ENCODE peak calls at places on chromosomes 16 and 17, in nine cellular contexts. M, W, O, Z, D, A, Y, C and F are unnamed samples.

GRCh38 chr17:19549746-19550623 is 16.3 kb downstream of the SLC47A1 start:
- DNase-seq in M (no peak), W (no peak), O (no peak), Z (no peak), D (no peak), A (no peak), Y (no peak), C (no peak), F (no peak)

GRCh38 chr16:76784530-76784929 is 406.5 kb upstream of the MON1B start:
- DNase-seq in M (no peak), W (no peak), O (no peak), Z (no peak), D (no peak), A (no peak), Y (no peak), C (no peak), F (no peak)

GRCh38 chr16:19438739-19439138 is 21.1 kb downstream of the TMC5 start:
- DNase-seq in M (no peak), W (no peak), O (no peak), Z (no peak), D (no peak), A (no peak), Y (no peak), C (no peak), F (no peak)

GRCh38 chr16:73713817-73714495 is 582.7 kb upstream of the PSMD7 start:
- DNase-seq in M (no peak), W (peak; percentile 53), O (no peak), Z (peak; percentile 6), D (peak; percentile 52), A (no peak), Y (no peak), C (peak; percentile 55), F (no peak)

GRCh38 chr17:20246692-20247091 is 220.6 kb downstream of the LGALS9B start:
- DNase-seq in M (no peak), W (no peak), O (no peak), Z (no peak), D (no peak), A (no peak), Y (no peak), C (no peak), F (no peak)

GRCh38 chr17:73325527-73325842 is 13.7 kb upstream of the CDC42EP4 start:
- DNase-seq in M (peak; percentile 82), W (peak; percentile 76), O (no peak), Z (no peak), D (no peak), A (no peak), Y (no peak), C (no peak), F (no peak)

GRCh38 chr16:3734758-3735221 is 17.5 kb upstream of the TRAP1 start:
- DNase-seq in M (no peak), W (no peak), O (no peak), Z (no peak), D (no peak), A (peak; percentile 49), Y (no peak), C (no peak), F (no peak)

GRCh38 chr17:65183736-65184135 is 46.6 kb downstream of the RGS9 start:
- DNase-seq in M (no peak), W (no peak), O (no peak), Z (no peak), D (peak; percentile 40), A (no peak), Y (no peak), C (no peak), F (no peak)

GRCh38 chr17:327296-327695 is 25.3 kb downstream of the RPH3AL start:
- DNase-seq in M (no peak), W (no peak), O (peak; percentile 24), Z (no peak), D (no peak), A (peak; percentile 23), Y (no peak), C (no peak), F (no peak)

GRCh38 chr16:49596699-49597291 is 223.2 kb downstream of the C16orf78 start:
- DNase-seq in M (no peak), W (no peak), O (no peak), Z (no peak), D (no peak), A (no peak), Y (no peak), C (no peak), F (no peak)

GRCh38 chr17:7972131-7972785 is 30.2 kb upstream of the GUCY2D start:
- DNase-seq in M (no peak), W (no peak), O (no peak), Z (no peak), D (no peak), A (no peak), Y (no peak), C (no peak), F (no peak)

GRCh38 chr17:60153606-60154355 is 4.0 kb downstream of the CA4 start:
- DNase-seq in M (no peak), W (no peak), O (no peak), Z (no peak), D (no peak), A (no peak), Y (no peak), C (no peak), F (no peak)

GRCh38 chr16:89043636-89044393 is 49.8 kb upstream of the ACSF3 start:
- DNase-seq in M (no peak), W (no peak), O (no peak), Z (no peak), D (no peak), A (no peak), Y (no peak), C (no peak), F (no peak)
- H3K4me3 ChIP-seq in M (no peak overlapping the region), W (no peak overlapping the region), O (no peak overlapping the region), Z (no peak overlapping the region), D (no peak overlapping the region), A (no peak overlapping the region), Y (no peak overlapping the region), C (no peak overlapping the region), F (no peak overlapping the region)

DNA sequence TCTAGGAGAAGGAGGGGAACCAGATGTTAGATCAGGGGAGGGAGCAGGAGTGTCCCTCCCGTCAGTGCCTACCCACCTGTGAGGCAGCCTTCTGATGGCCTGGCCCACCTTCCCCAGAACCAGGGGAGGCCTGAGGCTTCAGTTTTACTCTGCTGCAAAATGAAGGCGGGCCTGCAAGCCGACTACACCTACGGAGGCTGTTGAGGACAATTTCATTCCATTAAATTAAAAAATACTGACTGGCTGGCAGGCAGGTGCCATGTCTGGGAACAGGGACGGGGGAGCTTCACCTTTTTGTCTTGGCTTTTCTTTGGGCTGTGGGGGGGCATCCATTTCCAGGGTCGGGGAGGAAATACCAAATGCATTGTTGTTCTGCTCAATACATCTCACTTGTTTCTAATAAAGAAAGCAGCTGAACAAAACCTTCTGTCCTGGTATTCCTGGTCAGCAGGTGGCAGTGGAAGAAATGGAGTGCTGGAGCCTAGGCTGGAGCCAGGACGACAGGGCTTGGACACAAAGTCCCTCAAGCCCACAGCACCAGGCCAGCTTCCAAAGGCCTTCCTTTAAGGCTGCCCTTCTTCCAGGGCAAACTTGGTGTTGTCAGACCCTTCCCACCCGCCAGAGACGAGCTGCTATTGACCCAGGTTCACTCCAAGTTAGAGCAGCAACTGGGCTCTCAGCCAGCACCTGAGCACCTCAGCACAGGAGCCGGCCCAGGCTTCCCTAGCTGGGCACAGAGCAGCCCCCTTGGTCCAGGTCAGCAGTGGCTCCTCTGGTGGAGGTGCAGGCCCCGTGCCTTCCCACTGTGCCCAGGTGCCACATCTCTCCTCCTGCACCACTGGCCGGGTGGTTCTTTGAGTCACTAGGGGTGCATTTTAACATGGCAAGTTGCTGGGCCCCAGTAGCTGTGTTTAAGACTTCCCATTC is 23.5 kb downstream of the PLCD3 start:
- DNase-seq in M (no peak), W (no peak), O (no peak), Z (no peak), D (no peak), A (no peak), Y (no peak), C (no peak), F (no peak)
- TF ChIP-seq CTCF in M (peak; percentile 32), W (peak; percentile 16), O (no peak), Z (no peak), D (no peak), A (no peak), Y (peak; percentile 12), C (no peak), F (no peak)

DNA sequence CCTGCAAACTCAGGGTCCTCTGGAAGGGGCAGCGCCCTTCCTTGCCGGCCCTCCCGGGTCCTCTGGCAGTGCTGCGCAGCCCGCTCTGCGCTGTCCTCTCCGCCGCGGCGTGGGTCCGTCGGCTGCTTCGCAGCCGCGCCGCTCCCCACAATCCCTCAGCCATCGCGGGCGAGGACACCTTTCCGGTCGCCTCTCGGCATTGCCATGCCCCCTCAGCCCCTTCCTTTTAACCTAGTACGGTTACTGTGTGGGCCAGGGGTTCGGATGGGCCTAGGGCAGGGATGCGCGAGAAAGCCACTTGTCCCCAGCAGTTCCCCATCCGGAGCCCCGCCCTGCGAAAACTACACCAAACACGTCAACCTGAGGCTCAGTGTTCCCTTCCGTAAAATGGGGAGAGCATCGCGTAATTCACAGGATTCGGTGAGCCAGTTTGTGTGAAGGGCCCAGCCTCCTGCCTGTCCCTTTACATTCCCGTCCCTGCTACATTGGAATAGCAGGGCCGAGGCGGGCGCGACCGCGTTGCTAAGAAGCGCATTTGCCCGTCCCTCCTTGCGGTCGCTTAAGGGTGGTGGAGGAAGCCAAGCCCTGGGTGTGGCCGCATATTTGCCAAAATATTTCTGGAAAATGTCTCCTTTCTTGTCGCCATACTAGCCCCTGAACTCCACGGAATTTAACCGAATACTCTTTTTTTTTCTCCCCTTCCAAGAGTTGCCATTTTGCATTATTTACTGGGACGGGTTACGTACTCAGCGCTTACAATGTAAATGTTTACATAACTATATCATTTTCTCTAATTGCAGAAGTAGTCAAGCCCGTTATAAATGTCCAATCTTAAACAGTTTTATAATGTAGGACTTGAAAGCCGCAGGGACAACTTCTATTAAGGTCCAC is 13.2 kb downstream of the COPZ2 start:
- DNase-seq in M (no peak), W (peak; percentile 58), O (peak; percentile 50), Z (peak; percentile 24), D (peak; percentile 43), A (no peak), Y (no peak), C (no peak), F (peak; percentile 67)
- H3K27me3 ChIP-seq in M (no peaks in the 10 kb centered on the region), W (peaks cover 37% of the 10 kb centered on the region), O (no peaks in the 10 kb centered on the region), Z (peaks cover 28% of the 10 kb centered on the region), D (peaks cover 16% of the 10 kb centered on the region), A (no peaks in the 10 kb centered on the region), Y (no peaks in the 10 kb centered on the region), C (no peaks in the 10 kb centered on the region), F (no peaks in the 10 kb centered on the region)

GRCh38 chr16:14369734-14370598 is 260.1 kb downstream of the PARN start:
- DNase-seq in M (peak; percentile 78), W (no peak), O (peak; percentile 68), Z (peak; percentile 13), D (no peak), A (no peak), Y (no peak), C (peak; percentile 23), F (no peak)
- H3K4me3 ChIP-seq in M (no peak overlapping the region), W (no peak overlapping the region), O (no peak overlapping the region), Z (no peak overlapping the region), D (no peak overlapping the region), A (no peak overlapping the region), Y (no peak overlapping the region), C (no peak overlapping the region), F (no peak overlapping the region)